ENCODE peak calls at places on chromosomes 16 and 17, in seven cellular contexts. One of them, this sample, is unnamed.

GRCh38 chr17:57767561-57767960 is 22.5 kb upstream of the CCDC182 start:
- DNase-seq in DND-41: no peak
- DNase-seq in neural progenitor cell: no peak
- DNase-seq in HCT116: no peak
- DNase-seq in K562: no peak
- DNase-seq in mesenchymal stem cell: no peak
- DNase-seq in OCI-LY7: no peak
- DNase-seq in this sample: peak; percentile 70

GRCh38 chr17:37191219-37191618 is 184.6 kb upstream of the C17orf78 start:
- DNase-seq in DND-41: no peak
- DNase-seq in neural progenitor cell: no peak
- DNase-seq in HCT116: no peak
- DNase-seq in K562: no peak
- DNase-seq in mesenchymal stem cell: peak; percentile 55
- DNase-seq in OCI-LY7: no peak
- DNase-seq in this sample: no peak

GRCh38 chr17:70906808-70907207 is 737.5 kb downstream of the KCNJ2 start:
- DNase-seq in DND-41: no peak
- DNase-seq in neural progenitor cell: peak; percentile 64
- DNase-seq in HCT116: no peak
- DNase-seq in K562: no peak
- DNase-seq in mesenchymal stem cell: peak; percentile 79
- DNase-seq in OCI-LY7: no peak
- DNase-seq in this sample: peak; percentile 12

GRCh38 chr17:39973496-39973895 is 7.1 kb upstream of the PSMD3 start:
- DNase-seq in DND-41: no peak
- DNase-seq in neural progenitor cell: no peak
- DNase-seq in HCT116: no peak
- DNase-seq in K562: no peak
- DNase-seq in mesenchymal stem cell: no peak
- DNase-seq in OCI-LY7: no peak
- DNase-seq in this sample: no peak

GRCh38 chr16:66344533-66345145 is 21.9 kb upstream of the CDH5 start:
- DNase-seq in DND-41: peak; percentile 25
- DNase-seq in neural progenitor cell: peak; percentile 73
- DNase-seq in HCT116: no peak
- DNase-seq in K562: peak; percentile 30
- DNase-seq in mesenchymal stem cell: peak; percentile 44
- DNase-seq in OCI-LY7: peak; percentile 55
- DNase-seq in this sample: peak; percentile 81

GRCh38 chr16:56886826-56887225 is 21.8 kb downstream of the SLC12A3 start:
- DNase-seq in DND-41: no peak
- DNase-seq in neural progenitor cell: no peak
- DNase-seq in HCT116: no peak
- DNase-seq in K562: no peak
- DNase-seq in mesenchymal stem cell: no peak
- DNase-seq in OCI-LY7: no peak
- DNase-seq in this sample: no peak

GRCh38 chr17:69608808-69609494 is 194.5 kb downstream of the MAP2K6 start:
- DNase-seq in DND-41: no peak
- DNase-seq in neural progenitor cell: no peak
- DNase-seq in HCT116: no peak
- DNase-seq in K562: no peak
- DNase-seq in mesenchymal stem cell: peak; percentile 91
- DNase-seq in OCI-LY7: no peak
- DNase-seq in this sample: no peak

GRCh38 chr16:1309888-1310831 is 724 bp downstream of the UBE2I start:
- DNase-seq in DND-41: peak; percentile 57
- DNase-seq in neural progenitor cell: no peak
- DNase-seq in HCT116: no peak
- DNase-seq in K562: peak; percentile 70
- DNase-seq in mesenchymal stem cell: peak; percentile 54
- DNase-seq in OCI-LY7: peak; percentile 73
- DNase-seq in this sample: no peak

GRCh38 chr17:69232650-69233049 is 4.0 kb upstream of the ABCA10 start:
- DNase-seq in DND-41: no peak
- DNase-seq in neural progenitor cell: no peak
- DNase-seq in HCT116: no peak
- DNase-seq in K562: no peak
- DNase-seq in mesenchymal stem cell: no peak
- DNase-seq in OCI-LY7: no peak
- DNase-seq in this sample: no peak

GRCh38 chr17:82212331-82213250 is at the start of gene CCDC57:
- DNase-seq in DND-41: peak; percentile 70
- DNase-seq in neural progenitor cell: peak; percentile 92
- DNase-seq in HCT116: no peak
- DNase-seq in K562: peak; percentile 93
- DNase-seq in mesenchymal stem cell: peak; percentile 83
- DNase-seq in OCI-LY7: peak; percentile 90
- DNase-seq in this sample: peak; percentile 83

GRCh38 chr17:59257101-59257500 is 36.8 kb downstream of the GDPD1 start:
- DNase-seq in DND-41: no peak
- DNase-seq in neural progenitor cell: no peak
- DNase-seq in HCT116: no peak
- DNase-seq in K562: no peak
- DNase-seq in mesenchymal stem cell: no peak
- DNase-seq in OCI-LY7: no peak
- DNase-seq in this sample: no peak

GRCh38 chr17:29073520-29073919 is 30.6 kb downstream of the PIPOX start:
- DNase-seq in DND-41: no peak
- DNase-seq in neural progenitor cell: no peak
- DNase-seq in HCT116: no peak
- DNase-seq in K562: no peak
- DNase-seq in mesenchymal stem cell: no peak
- DNase-seq in OCI-LY7: no peak
- DNase-seq in this sample: no peak

GRCh38 chr17:80749611-80750010 is 205.0 kb downstream of the RPTOR start:
- DNase-seq in DND-41: no peak
- DNase-seq in neural progenitor cell: no peak
- DNase-seq in HCT116: no peak
- DNase-seq in K562: no peak
- DNase-seq in mesenchymal stem cell: no peak
- DNase-seq in OCI-LY7: no peak
- DNase-seq in this sample: no peak

GRCh38 chr17:68378202-68379149 is 78.8 kb downstream of the WIPI1 start:
- DNase-seq in DND-41: no peak
- DNase-seq in neural progenitor cell: peak; percentile 31
- DNase-seq in HCT116: peak; percentile 63
- DNase-seq in K562: no peak
- DNase-seq in mesenchymal stem cell: peak; percentile 100
- DNase-seq in OCI-LY7: no peak
- DNase-seq in this sample: peak; percentile 69

GRCh38 chr17:72342582-72343527 is 222.0 kb downstream of the SOX9 start:
- DNase-seq in DND-41: no peak
- DNase-seq in neural progenitor cell: no peak
- DNase-seq in HCT116: no peak
- DNase-seq in K562: peak; percentile 56
- DNase-seq in mesenchymal stem cell: no peak
- DNase-seq in OCI-LY7: no peak
- DNase-seq in this sample: peak; percentile 5

GRCh38 chr17:58338907-58339774 is 10.5 kb upstream of the TSPOAP1 start:
- DNase-seq in DND-41: peak; percentile 92
- DNase-seq in neural progenitor cell: peak; percentile 26
- DNase-seq in HCT116: no peak
- DNase-seq in K562: peak; percentile 79
- DNase-seq in mesenchymal stem cell: peak; percentile 64
- DNase-seq in OCI-LY7: peak; percentile 86
- DNase-seq in this sample: peak; percentile 74

GRCh38 chr17:12043702-12044101 is 23.0 kb downstream of the MAP2K4 start:
- DNase-seq in DND-41: no peak
- DNase-seq in neural progenitor cell: no peak
- DNase-seq in HCT116: no peak
- DNase-seq in K562: no peak
- DNase-seq in mesenchymal stem cell: no peak
- DNase-seq in OCI-LY7: no peak
- DNase-seq in this sample: no peak

DNA sequence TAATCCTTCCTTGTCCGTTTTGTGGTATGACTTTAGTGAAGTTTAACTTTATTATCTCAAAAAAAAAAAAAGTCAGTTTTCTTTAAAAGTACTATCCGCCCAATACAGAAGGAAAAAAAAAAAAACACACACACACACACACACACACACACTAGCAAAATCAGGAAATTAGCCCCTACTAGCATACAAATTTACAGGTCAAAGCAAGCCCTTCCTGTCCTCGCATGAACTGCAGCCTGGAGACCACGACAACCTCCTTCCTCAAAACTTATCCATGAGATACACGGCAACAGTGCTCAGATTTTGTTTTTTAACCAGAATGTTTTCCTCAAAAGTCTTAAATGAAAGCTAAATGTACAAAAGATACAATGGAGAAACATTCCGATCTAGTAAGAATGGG is 16.2 kb downstream of the NCOR1 start:
- DNase-seq in DND-41: no peak
- DNase-seq in neural progenitor cell: no peak
- DNase-seq in HCT116: no peak
- DNase-seq in K562: no peak
- DNase-seq in mesenchymal stem cell: peak; percentile 22
- DNase-seq in OCI-LY7: peak; percentile 74
- DNase-seq in this sample: peak; percentile 38
- H3K4me3 ChIP-seq in DND-41: no peak overlapping the region
- H3K4me3 ChIP-seq in neural progenitor cell: no peak overlapping the region
- H3K4me3 ChIP-seq in HCT116: no peak overlapping the region
- H3K4me3 ChIP-seq in K562: no peak overlapping the region
- H3K4me3 ChIP-seq in mesenchymal stem cell: peak overlapping the region; percentile 29
- H3K4me3 ChIP-seq in OCI-LY7: peak overlapping the region; percentile 40
- H3K4me3 ChIP-seq in this sample: peak overlapping the region; percentile 42

GRCh38 chr16:88680554-88681083 is 5.7 kb downstream of the SNAI3 start:
- DNase-seq in DND-41: no peak
- DNase-seq in neural progenitor cell: no peak
- DNase-seq in HCT116: no peak
- DNase-seq in K562: no peak
- DNase-seq in mesenchymal stem cell: no peak
- DNase-seq in OCI-LY7: no peak
- DNase-seq in this sample: no peak

GRCh38 chr16:88684569-88685155 is 1.6 kb downstream of the SNAI3 start:
- DNase-seq in DND-41: no peak
- DNase-seq in neural progenitor cell: no peak
- DNase-seq in HCT116: no peak
- DNase-seq in K562: no peak
- DNase-seq in mesenchymal stem cell: no peak
- DNase-seq in OCI-LY7: no peak
- DNase-seq in this sample: no peak

GRCh38 chr16:88681084-88681680 is 5.1 kb downstream of the SNAI3 start:
- DNase-seq in DND-41: no peak
- DNase-seq in neural progenitor cell: peak; percentile 43
- DNase-seq in HCT116: no peak
- DNase-seq in K562: peak; percentile 63
- DNase-seq in mesenchymal stem cell: no peak
- DNase-seq in OCI-LY7: peak; percentile 93
- DNase-seq in this sample: peak; percentile 76

GRCh38 chr16:88678224-88678979 is 7.9 kb downstream of the SNAI3 start:
- DNase-seq in DND-41: no peak
- DNase-seq in neural progenitor cell: no peak
- DNase-seq in HCT116: no peak
- DNase-seq in K562: no peak
- DNase-seq in mesenchymal stem cell: no peak
- DNase-seq in OCI-LY7: no peak
- DNase-seq in this sample: no peak

DNA sequence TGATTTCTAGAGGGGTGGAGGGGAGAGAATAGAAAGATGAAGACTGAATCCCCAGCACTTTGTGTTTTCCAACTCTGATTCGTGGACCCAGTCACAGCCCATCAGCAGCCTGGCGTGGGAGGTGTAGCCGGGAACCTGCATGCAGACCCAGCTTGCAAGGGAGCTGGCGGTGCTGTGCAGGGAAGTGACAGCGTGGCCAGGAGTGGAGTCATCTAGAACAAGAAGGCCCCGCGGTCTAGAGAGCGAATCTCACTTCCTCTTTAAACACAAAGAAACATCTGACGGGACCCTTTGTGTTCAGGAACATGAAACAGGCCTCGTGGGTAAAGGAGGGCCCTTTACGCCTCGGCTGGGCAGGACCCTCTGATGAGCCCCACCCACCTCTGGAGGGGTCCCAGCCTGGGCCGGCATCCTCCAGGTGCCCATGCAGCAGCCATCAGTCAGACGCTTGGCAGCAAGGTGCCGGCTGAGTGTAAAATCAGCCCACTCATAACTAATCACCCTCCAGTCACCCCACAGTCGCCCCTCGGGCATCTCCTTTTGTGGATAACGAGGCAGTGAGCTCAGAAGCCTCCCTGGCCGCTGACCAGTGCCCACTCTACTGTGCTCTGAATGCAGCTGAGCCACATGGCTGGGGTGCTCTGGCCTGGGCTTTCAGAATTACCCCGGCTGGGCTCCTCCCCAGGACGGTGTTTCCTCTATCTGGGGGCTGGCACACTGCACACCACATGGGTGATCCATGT is 4.4 kb downstream of the SNAI3 start:
- DNase-seq in DND-41: peak; percentile 31
- DNase-seq in neural progenitor cell: no peak
- DNase-seq in HCT116: no peak
- DNase-seq in K562: no peak
- DNase-seq in mesenchymal stem cell: no peak
- DNase-seq in OCI-LY7: peak; percentile 99
- DNase-seq in this sample: no peak
- H2AFZ ChIP-seq in DND-41: no peak overlapping the region
- H2AFZ ChIP-seq in neural progenitor cell: no peak overlapping the region
- H2AFZ ChIP-seq in HCT116: no peak overlapping the region
- H2AFZ ChIP-seq in K562: no peak overlapping the region
- H2AFZ ChIP-seq in mesenchymal stem cell: no peak overlapping the region
- H2AFZ ChIP-seq in OCI-LY7: peak overlapping the region; percentile 53
- H2AFZ ChIP-seq in this sample: no peak overlapping the region

GRCh38 chr17:353213-353837 is 718 bp upstream of the RPH3AL start:
- DNase-seq in DND-41: no peak
- DNase-seq in neural progenitor cell: no peak
- DNase-seq in HCT116: no peak
- DNase-seq in K562: no peak
- DNase-seq in mesenchymal stem cell: no peak
- DNase-seq in OCI-LY7: no peak
- DNase-seq in this sample: no peak
- H3K4me3 ChIP-seq in DND-41: no peak overlapping the region
- H3K4me3 ChIP-seq in neural progenitor cell: no peak overlapping the region
- H3K4me3 ChIP-seq in HCT116: no peak overlapping the region
- H3K4me3 ChIP-seq in K562: no peak overlapping the region
- H3K4me3 ChIP-seq in mesenchymal stem cell: no peak overlapping the region
- H3K4me3 ChIP-seq in OCI-LY7: no peak overlapping the region
- H3K4me3 ChIP-seq in this sample: no peak overlapping the region

DNA sequence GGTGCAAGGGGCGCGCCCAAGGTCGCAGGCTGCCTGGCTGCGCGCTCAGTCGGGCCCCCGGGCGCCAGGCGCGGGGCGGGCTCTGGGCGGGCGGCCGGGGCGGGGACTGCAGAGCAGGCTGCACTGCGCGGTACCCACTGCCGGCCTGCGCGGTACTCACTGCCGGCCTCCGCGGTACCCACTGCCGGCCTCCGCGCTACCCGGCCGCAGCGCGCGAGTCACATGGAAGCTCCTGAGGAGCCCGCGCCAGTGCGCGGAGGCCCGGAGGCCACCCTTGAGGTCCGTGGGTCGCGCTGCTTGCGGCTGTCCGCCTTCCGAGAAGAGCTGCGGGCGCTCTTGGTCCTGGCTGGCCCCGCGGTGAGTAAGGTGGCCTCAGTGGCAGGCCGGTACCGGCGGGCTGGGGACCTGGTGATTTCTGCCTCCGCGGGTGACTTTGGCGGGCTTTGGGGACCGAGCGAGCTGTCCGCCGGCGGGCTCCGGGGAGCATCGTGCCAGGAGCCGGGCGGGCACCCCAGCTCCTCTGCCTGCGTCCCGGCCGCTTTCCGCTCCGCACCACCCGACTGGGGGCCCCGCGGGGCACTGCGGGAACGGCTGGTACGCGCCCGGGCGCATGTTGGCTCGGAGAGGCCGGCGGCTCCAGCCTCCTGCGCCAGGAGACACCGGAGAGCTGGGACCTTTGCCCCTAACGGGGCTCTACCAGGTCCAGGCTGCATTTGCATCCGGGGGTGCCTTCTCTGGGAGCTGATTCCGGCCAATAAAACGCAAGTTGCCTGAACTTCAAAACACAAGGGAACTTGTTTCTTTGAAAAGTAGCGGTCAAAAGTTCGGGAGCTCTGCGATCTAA is at the start of gene SLC47A1:
- DNase-seq in DND-41: no peak
- DNase-seq in neural progenitor cell: peak; percentile 67
- DNase-seq in HCT116: no peak
- DNase-seq in K562: no peak
- DNase-seq in mesenchymal stem cell: peak; percentile 17
- DNase-seq in OCI-LY7: no peak
- DNase-seq in this sample: peak; percentile 60
- H2AFZ ChIP-seq in DND-41: no peak within 1 kb of the TSS
- H2AFZ ChIP-seq in neural progenitor cell: peak within 1 kb of the TSS; percentile 98
- H2AFZ ChIP-seq in HCT116: no peak within 1 kb of the TSS
- H2AFZ ChIP-seq in K562: no peak within 1 kb of the TSS
- H2AFZ ChIP-seq in mesenchymal stem cell: no peak within 1 kb of the TSS
- H2AFZ ChIP-seq in OCI-LY7: no peak within 1 kb of the TSS
- H2AFZ ChIP-seq in this sample: peak within 1 kb of the TSS; percentile 94

This sample was measured in GM23338.